ENCODE peak calls at places on chromosomes 12 and 14, in nine cellular contexts. I, K, E, F, Y, A, D, G and T are unnamed samples.

GRCh38 chr12:89663577-89664357 is 44.9 kb downstream of the ATP2B1 start:
- DNase-seq in I (no peak), K (no peak), E (no peak), F (no peak), Y (peak), A (no peak), D (peak), G (no peak), T (no peak)

GRCh38 chr12:132908145-132909029 is 21.0 kb upstream of the CHFR start:
- DNase-seq in I (peak), K (peak), E (peak), F (peak), Y (peak), A (peak), D (peak), G (peak), T (peak)

GRCh38 chr12:59046763-59047534 is 126.6 kb upstream of the LRIG3 start:
- DNase-seq in I (no peak), K (no peak), E (no peak), F (no peak), Y (no peak), A (no peak), D (no peak), G (no peak), T (no peak)

GRCh38 chr14:75430526-75430925 is 2.7 kb downstream of the JDP2 start:
- DNase-seq in I (no peak), K (peak), E (no peak), F (no peak), Y (no peak), A (peak), D (no peak), G (no peak), T (no peak)

GRCh38 chr14:95488376-95489162 is 27.9 kb downstream of the SYNE3 start:
- DNase-seq in I (no peak), K (no peak), E (peak), F (no peak), Y (no peak), A (no peak), D (no peak), G (no peak), T (no peak)

GRCh38 chr14:24959791-24960331 is 90.1 kb downstream of the STXBP6 start:
- DNase-seq in I (no peak), K (no peak), E (no peak), F (no peak), Y (peak), A (no peak), D (no peak), G (no peak), T (no peak)

GRCh38 chr14:87805315-87805723 is 187.7 kb downstream of the GALC start:
- DNase-seq in I (no peak), K (peak), E (no peak), F (no peak), Y (peak), A (peak), D (no peak), G (no peak), T (no peak)

GRCh38 chr12:75364918-75365317 is 26.0 kb upstream of the GLIPR1L2 start:
- DNase-seq in I (no peak), K (no peak), E (no peak), F (no peak), Y (no peak), A (no peak), D (peak), G (no peak), T (no peak)

GRCh38 chr14:105116451-105117256 is 51.4 kb upstream of the GPR132 start:
- DNase-seq in I (no peak), K (no peak), E (no peak), F (peak), Y (no peak), A (no peak), D (no peak), G (no peak), T (no peak)

GRCh38 chr14:63875311-63875710 is 22.5 kb downstream of the SYNE2 start:
- DNase-seq in I (peak), K (peak), E (no peak), F (no peak), Y (no peak), A (no peak), D (no peak), G (no peak), T (no peak)

GRCh38 chr12:123973552-123974341 is 732 bp downstream of the ZNF664 start:
- DNase-seq in I (peak), K (peak), E (peak), F (peak), Y (peak), A (no peak), D (no peak), G (no peak), T (no peak)

GRCh38 chr12:30792648-30793499 is 38.1 kb upstream of the CAPRIN2 start:
- DNase-seq in I (no peak), K (peak), E (no peak), F (no peak), Y (no peak), A (no peak), D (peak), G (no peak), T (no peak)

GRCh38 chr14:90444077-90444696 is 47.4 kb downstream of the CALM1 start:
- DNase-seq in I (peak), K (peak), E (no peak), F (no peak), Y (no peak), A (no peak), D (peak), G (no peak), T (no peak)

GRCh38 chr14:50955373-50956043 is 11.2 kb upstream of the PYGL start:
- DNase-seq in I (peak), K (peak), E (peak), F (no peak), Y (peak), A (peak), D (peak), G (no peak), T (no peak)

GRCh38 chr14:58501214-58501816 is 73.8 kb downstream of the KIAA0586 start:
- DNase-seq in I (no peak), K (peak), E (no peak), F (no peak), Y (peak), A (no peak), D (peak), G (no peak), T (no peak)

GRCh38 chr14:51482112-51482511 is 169.6 kb upstream of the FRMD6 start:
- DNase-seq in I (no peak), K (no peak), E (no peak), F (no peak), Y (no peak), A (no peak), D (no peak), G (no peak), T (no peak)